ENCODE peak calls at places on chromosomes 3 and 15, in four cellular contexts. E, O, I and D are unnamed samples.

GRCh38 chr3:174505266-174505665 is 353.9 kb upstream of the NAALADL2 start:
- DNase-seq in E (no peak), O (no peak), I (no peak), D (no peak)

GRCh38 chr3:38648659-38649499 is 608 bp downstream of the SCN5A start:
- DNase-seq in E (no peak), O (no peak), I (no peak), D (no peak)

GRCh38 chr15:46312133-46312740 is 677.4 kb downstream of the SQOR start:
- DNase-seq in E (peak; percentile 22), O (peak; percentile 58), I (peak; percentile 52), D (peak; percentile 80)

GRCh38 chr3:23826382-23827061 is 20.8 kb downstream of the UBE2E1 start:
- DNase-seq in E (no peak), O (no peak), I (no peak), D (no peak)

GRCh38 chr15:92937880-92938279 is 37.8 kb downstream of the CHD2 start:
- DNase-seq in E (no peak), O (no peak), I (no peak), D (no peak)

GRCh38 chr3:46215810-46216414 is 7.8 kb upstream of the CCR1 start:
- DNase-seq in E (no peak), O (no peak), I (no peak), D (no peak)

GRCh38 chr15:41462396-41462795 is 31.3 kb upstream of the ITPKA start:
- DNase-seq in E (no peak), O (no peak), I (no peak), D (no peak)

GRCh38 chr3:194632211-194632982 is 822 bp downstream of the TMEM44 start:
- DNase-seq in E (no peak), O (no peak), I (peak; percentile 24), D (no peak)

GRCh38 chr3:177431525-177432255 is 234.4 kb upstream of the TBL1XR1 start:
- DNase-seq in E (no peak), O (no peak), I (peak; percentile 28), D (peak; percentile 100)

GRCh38 chr15:58065011-58065444 is 483 bp downstream of the ALDH1A2 start:
- DNase-seq in E (no peak), O (no peak), I (no peak), D (no peak)

GRCh38 chr3:163368168-163368567 is 1710.1 kb downstream of the SI start:
- DNase-seq in E (no peak), O (no peak), I (no peak), D (no peak)

GRCh38 chr15:60994842-60995495 is 234.1 kb downstream of the RORA start:
- DNase-seq in E (no peak), O (no peak), I (no peak), D (peak; percentile 88)

GRCh38 chr15:82730022-82730530 is 20.4 kb upstream of the AP3B2 start:
- DNase-seq in E (no peak), O (no peak), I (peak; percentile 72), D (no peak)